ENCODE peak calls at places on chromosomes 11 and 22, in seven cellular contexts. One of them, this sample, is unnamed.

GRCh38 chr22:45402466-45402865 is 10.9 kb downstream of the SMC1B start:
- DNase-seq in tibial nerve: no peak
- DNase-seq in thyroid gland: no peak
- DNase-seq in Peyer's patch: no peak
- DNase-seq in CD8-positive, alpha-beta memory T cell: no peak
- DNase-seq in testis: no peak
- DNase-seq in right atrium auricular region: no peak
- DNase-seq in this sample: no peak

GRCh38 chr11:61730222-61730994 is 22.0 kb upstream of the MYRF start:
- DNase-seq in tibial nerve: no peak
- DNase-seq in thyroid gland: peak
- DNase-seq in Peyer's patch: no peak
- DNase-seq in CD8-positive, alpha-beta memory T cell: no peak
- DNase-seq in testis: no peak
- DNase-seq in right atrium auricular region: no peak
- DNase-seq in this sample: no peak

GRCh38 chr11:105469931-105470330 is 139.9 kb upstream of the GRIA4 start:
- DNase-seq in tibial nerve: no peak
- DNase-seq in thyroid gland: no peak
- DNase-seq in Peyer's patch: no peak
- DNase-seq in CD8-positive, alpha-beta memory T cell: no peak
- DNase-seq in testis: no peak
- DNase-seq in right atrium auricular region: no peak
- DNase-seq in this sample: no peak

GRCh38 chr11:13772223-13773046 is 104.0 kb downstream of the FAR1 start:
- DNase-seq in tibial nerve: no peak
- DNase-seq in thyroid gland: peak
- DNase-seq in Peyer's patch: no peak
- DNase-seq in CD8-positive, alpha-beta memory T cell: no peak
- DNase-seq in testis: no peak
- DNase-seq in right atrium auricular region: no peak
- DNase-seq in this sample: no peak

GRCh38 chr11:66188580-66188979 is 79.9 kb upstream of the RAB1B start:
- DNase-seq in tibial nerve: no peak
- DNase-seq in thyroid gland: no peak
- DNase-seq in Peyer's patch: no peak
- DNase-seq in CD8-positive, alpha-beta memory T cell: no peak
- DNase-seq in testis: no peak
- DNase-seq in right atrium auricular region: no peak
- DNase-seq in this sample: no peak

GRCh38 chr11:118895093-118896039 is 11.7 kb downstream of the CXCR5 start:
- DNase-seq in tibial nerve: no peak
- DNase-seq in thyroid gland: peak
- DNase-seq in Peyer's patch: peak
- DNase-seq in CD8-positive, alpha-beta memory T cell: peak
- DNase-seq in testis: no peak
- DNase-seq in right atrium auricular region: no peak
- DNase-seq in this sample: no peak

GRCh38 chr11:92216789-92217188 is 7.8 kb upstream of the FAT3 start:
- DNase-seq in tibial nerve: no peak
- DNase-seq in thyroid gland: no peak
- DNase-seq in Peyer's patch: no peak
- DNase-seq in CD8-positive, alpha-beta memory T cell: no peak
- DNase-seq in testis: no peak
- DNase-seq in right atrium auricular region: no peak
- DNase-seq in this sample: no peak

GRCh38 chr11:1055990-1056771 is 18.5 kb upstream of the MUC2 start:
- DNase-seq in tibial nerve: peak
- DNase-seq in thyroid gland: no peak
- DNase-seq in Peyer's patch: no peak
- DNase-seq in CD8-positive, alpha-beta memory T cell: no peak
- DNase-seq in testis: no peak
- DNase-seq in right atrium auricular region: no peak
- DNase-seq in this sample: no peak

GRCh38 chr11:124315052-124315451 is 1.3 kb upstream of the OR8D1 start:
- DNase-seq in tibial nerve: no peak
- DNase-seq in thyroid gland: no peak
- DNase-seq in Peyer's patch: no peak
- DNase-seq in CD8-positive, alpha-beta memory T cell: no peak
- DNase-seq in testis: no peak
- DNase-seq in right atrium auricular region: no peak
- DNase-seq in this sample: no peak

GRCh38 chr11:13717331-13717730 is 48.9 kb downstream of the FAR1 start:
- DNase-seq in tibial nerve: no peak
- DNase-seq in thyroid gland: no peak
- DNase-seq in Peyer's patch: no peak
- DNase-seq in CD8-positive, alpha-beta memory T cell: no peak
- DNase-seq in testis: no peak
- DNase-seq in right atrium auricular region: no peak
- DNase-seq in this sample: no peak

GRCh38 chr11:134920851-134921608 is 509.0 kb upstream of the B3GAT1 start:
- DNase-seq in tibial nerve: no peak
- DNase-seq in thyroid gland: no peak
- DNase-seq in Peyer's patch: no peak
- DNase-seq in CD8-positive, alpha-beta memory T cell: no peak
- DNase-seq in testis: no peak
- DNase-seq in right atrium auricular region: no peak
- DNase-seq in this sample: no peak

GRCh38 chr11:102940714-102941588 is 14.6 kb downstream of the MMP13 start:
- DNase-seq in tibial nerve: no peak
- DNase-seq in thyroid gland: peak
- DNase-seq in Peyer's patch: no peak
- DNase-seq in CD8-positive, alpha-beta memory T cell: no peak
- DNase-seq in testis: peak
- DNase-seq in right atrium auricular region: no peak
- DNase-seq in this sample: no peak

GRCh38 chr11:20251496-20251895 is 91.2 kb upstream of the DBX1 start:
- DNase-seq in tibial nerve: no peak
- DNase-seq in thyroid gland: no peak
- DNase-seq in Peyer's patch: no peak
- DNase-seq in CD8-positive, alpha-beta memory T cell: no peak
- DNase-seq in testis: no peak
- DNase-seq in right atrium auricular region: no peak
- DNase-seq in this sample: no peak
- H3K27ac ChIP-seq in tibial nerve: no peak
- H3K27ac ChIP-seq in thyroid gland: no peak
- H3K27ac ChIP-seq in Peyer's patch: no peak
- H3K27ac ChIP-seq in CD8-positive, alpha-beta memory T cell: no peak
- H3K27ac ChIP-seq in testis: no peak
- H3K27ac ChIP-seq in right atrium auricular region: no peak
- H3K27ac ChIP-seq in this sample: no peak

GRCh38 chr11:69639843-69640242 is 1.1 kb upstream of the CCND1 start:
- DNase-seq in tibial nerve: no peak
- DNase-seq in thyroid gland: no peak
- DNase-seq in Peyer's patch: no peak
- DNase-seq in CD8-positive, alpha-beta memory T cell: no peak
- DNase-seq in testis: no peak
- DNase-seq in right atrium auricular region: no peak
- DNase-seq in this sample: no peak
- H3K27ac ChIP-seq in tibial nerve: peak
- H3K27ac ChIP-seq in thyroid gland: no peak
- H3K27ac ChIP-seq in Peyer's patch: no peak
- H3K27ac ChIP-seq in CD8-positive, alpha-beta memory T cell: no peak
- H3K27ac ChIP-seq in testis: no peak
- H3K27ac ChIP-seq in right atrium auricular region: no peak
- H3K27ac ChIP-seq in this sample: no peak

DNA sequence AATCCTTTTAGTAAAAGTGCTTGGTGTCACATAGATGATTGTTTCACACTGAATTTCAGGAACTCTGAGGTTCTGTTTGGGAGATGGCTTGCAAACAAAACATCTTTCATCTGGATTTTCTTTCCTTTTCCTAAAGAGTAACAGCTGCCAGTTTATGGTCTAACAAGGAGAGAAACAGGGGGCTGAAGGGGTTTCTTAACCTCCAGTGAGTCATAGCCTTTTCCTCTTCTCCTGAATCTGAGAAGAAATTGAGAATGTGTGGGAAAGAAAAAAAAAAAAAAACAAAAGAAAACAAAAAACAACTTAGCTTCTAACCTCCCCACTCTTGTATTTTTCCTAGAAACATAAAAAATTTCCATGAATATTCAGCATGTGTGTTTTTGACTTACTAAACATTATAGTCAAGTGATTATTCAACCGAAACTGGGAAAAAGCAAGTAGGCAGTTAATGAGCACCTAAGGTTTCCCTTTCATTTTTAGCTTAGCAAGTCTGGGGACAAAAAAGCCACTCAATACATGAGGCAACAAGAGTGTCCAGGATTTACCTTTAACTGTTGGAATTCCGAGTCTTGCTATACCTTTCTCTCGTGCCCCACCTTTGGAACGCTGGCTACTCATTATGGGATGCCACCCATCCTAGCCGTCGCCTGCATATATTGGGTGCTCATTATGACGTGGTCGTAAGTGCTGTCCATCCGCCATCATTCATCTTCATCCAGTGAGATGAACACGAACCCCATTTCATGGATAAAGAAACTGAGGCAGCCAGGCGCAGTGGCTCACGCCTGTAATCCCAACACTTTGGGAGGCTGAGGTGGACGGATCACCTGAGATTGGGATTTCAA is 2.3 kb downstream of the ASPHD2 start:
- DNase-seq in tibial nerve: no peak
- DNase-seq in thyroid gland: no peak
- DNase-seq in Peyer's patch: no peak
- DNase-seq in CD8-positive, alpha-beta memory T cell: no peak
- DNase-seq in testis: no peak
- DNase-seq in right atrium auricular region: no peak
- DNase-seq in this sample: no peak
- H3K27ac ChIP-seq in tibial nerve: no peak
- H3K27ac ChIP-seq in thyroid gland: no peak
- H3K27ac ChIP-seq in Peyer's patch: no peak
- H3K27ac ChIP-seq in CD8-positive, alpha-beta memory T cell: no peak
- H3K27ac ChIP-seq in testis: no peak
- H3K27ac ChIP-seq in right atrium auricular region: no peak
- H3K27ac ChIP-seq in this sample: no peak

DNA sequence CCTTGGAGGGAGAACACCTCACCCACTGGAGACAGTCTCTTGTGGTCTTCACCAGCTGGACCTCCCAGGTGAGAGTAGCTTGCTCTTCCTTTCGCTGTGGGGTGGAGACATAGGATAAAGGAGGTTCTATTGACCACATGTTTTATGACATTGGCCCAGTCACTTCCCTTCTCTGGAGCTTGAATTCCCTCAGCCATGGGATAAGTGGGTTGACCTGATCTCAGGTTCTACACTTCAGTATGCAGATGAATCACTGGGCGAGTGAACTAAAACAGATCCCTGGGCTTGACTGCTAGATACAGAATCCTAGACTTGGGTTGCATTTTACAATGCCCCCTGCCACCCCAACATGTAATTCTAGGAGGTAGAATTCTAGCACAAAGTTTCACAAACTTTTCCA is 54.8 kb upstream of the PRSS23 start:
- DNase-seq in tibial nerve: no peak
- DNase-seq in thyroid gland: no peak
- DNase-seq in Peyer's patch: no peak
- DNase-seq in CD8-positive, alpha-beta memory T cell: no peak
- DNase-seq in testis: no peak
- DNase-seq in right atrium auricular region: no peak
- DNase-seq in this sample: no peak
- H3K27ac ChIP-seq in tibial nerve: peak
- H3K27ac ChIP-seq in thyroid gland: no peak
- H3K27ac ChIP-seq in Peyer's patch: no peak
- H3K27ac ChIP-seq in CD8-positive, alpha-beta memory T cell: no peak
- H3K27ac ChIP-seq in testis: no peak
- H3K27ac ChIP-seq in right atrium auricular region: no peak
- H3K27ac ChIP-seq in this sample: no peak

GRCh38 chr11:72623052-72623451 is 51.2 kb downstream of the PDE2A start:
- DNase-seq in tibial nerve: no peak
- DNase-seq in thyroid gland: no peak
- DNase-seq in Peyer's patch: no peak
- DNase-seq in CD8-positive, alpha-beta memory T cell: no peak
- DNase-seq in testis: no peak
- DNase-seq in right atrium auricular region: no peak
- DNase-seq in this sample: no peak

GRCh38 chr11:72625746-72626636 is 48.2 kb downstream of the PDE2A start:
- DNase-seq in tibial nerve: peak
- DNase-seq in thyroid gland: peak
- DNase-seq in Peyer's patch: no peak
- DNase-seq in CD8-positive, alpha-beta memory T cell: no peak
- DNase-seq in testis: peak
- DNase-seq in right atrium auricular region: no peak
- DNase-seq in this sample: no peak

GRCh38 chr11:72627594-72628281 is 46.5 kb downstream of the PDE2A start:
- DNase-seq in tibial nerve: no peak
- DNase-seq in thyroid gland: no peak
- DNase-seq in Peyer's patch: no peak
- DNase-seq in CD8-positive, alpha-beta memory T cell: no peak
- DNase-seq in testis: no peak
- DNase-seq in right atrium auricular region: no peak
- DNase-seq in this sample: peak

GRCh38 chr11:72626637-72626936 is 47.6 kb downstream of the PDE2A start:
- DNase-seq in tibial nerve: no peak
- DNase-seq in thyroid gland: no peak
- DNase-seq in Peyer's patch: no peak
- DNase-seq in CD8-positive, alpha-beta memory T cell: no peak
- DNase-seq in testis: no peak
- DNase-seq in right atrium auricular region: no peak
- DNase-seq in this sample: no peak

DNA sequence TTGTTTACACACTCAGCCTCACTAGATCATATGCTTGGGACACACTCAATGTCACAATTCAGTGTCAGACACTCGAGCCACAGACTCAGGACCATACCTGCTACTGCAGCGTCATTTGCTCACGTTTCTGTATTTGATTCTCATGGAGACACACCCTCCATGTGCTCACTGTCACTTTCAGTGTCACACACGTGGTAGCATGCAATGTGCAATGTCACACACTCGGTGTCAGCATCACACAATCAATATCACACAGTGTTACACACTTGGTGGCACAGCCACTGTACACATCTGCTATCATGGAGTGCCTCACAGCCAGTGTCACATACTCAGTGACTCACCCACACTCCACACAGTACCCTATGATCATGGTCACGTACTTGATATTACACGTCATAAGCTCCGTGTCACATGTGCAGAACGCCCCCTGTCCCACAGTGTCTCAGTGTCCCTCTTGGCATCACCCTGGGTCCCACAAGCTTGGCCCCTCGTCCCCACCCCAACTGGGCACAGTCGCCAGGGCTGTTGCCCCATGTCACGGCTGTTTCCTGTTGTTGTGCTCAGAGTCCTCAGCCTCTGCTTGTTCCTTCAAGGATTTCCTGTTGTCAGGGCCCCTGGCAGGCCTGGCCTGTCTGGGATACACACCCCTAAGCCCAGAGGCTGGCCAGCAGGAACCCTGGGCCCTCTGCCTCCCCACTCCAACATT is 49.6 kb downstream of the PDE2A start:
- DNase-seq in tibial nerve: no peak
- DNase-seq in thyroid gland: no peak
- DNase-seq in Peyer's patch: no peak
- DNase-seq in CD8-positive, alpha-beta memory T cell: no peak
- DNase-seq in testis: peak
- DNase-seq in right atrium auricular region: peak
- DNase-seq in this sample: no peak
- H3K27ac ChIP-seq in tibial nerve: peak
- H3K27ac ChIP-seq in thyroid gland: no peak
- H3K27ac ChIP-seq in Peyer's patch: peak
- H3K27ac ChIP-seq in CD8-positive, alpha-beta memory T cell: no peak
- H3K27ac ChIP-seq in testis: no peak
- H3K27ac ChIP-seq in right atrium auricular region: peak
- H3K27ac ChIP-seq in this sample: peak

GRCh38 chr11:97454988-97455387 is 1065.2 kb downstream of the JRKL start:
- DNase-seq in tibial nerve: no peak
- DNase-seq in thyroid gland: no peak
- DNase-seq in Peyer's patch: no peak
- DNase-seq in CD8-positive, alpha-beta memory T cell: no peak
- DNase-seq in testis: no peak
- DNase-seq in right atrium auricular region: no peak
- DNase-seq in this sample: no peak
- H3K27ac ChIP-seq in tibial nerve: no peak
- H3K27ac ChIP-seq in thyroid gland: no peak
- H3K27ac ChIP-seq in Peyer's patch: no peak
- H3K27ac ChIP-seq in CD8-positive, alpha-beta memory T cell: no peak
- H3K27ac ChIP-seq in testis: no peak
- H3K27ac ChIP-seq in right atrium auricular region: no peak
- H3K27ac ChIP-seq in this sample: no peak

This sample was measured in substantia nigra.